ENCODE peak calls at places on chromosomes 3 and 15, in seven cellular contexts. E is breast epithelium; I is thoracic aorta; H is CD8-positive, alpha-beta memory T cell; S is CD8-positive, alpha-beta T cell; T is heart left ventricle; U is aorta. R is an unnamed sample. For H3K36me3, the result is how much of the 10 kb centered on the place peaks cover.

GRCh38 chr3:64988188-64988587 is 300.4 kb upstream of the ADAMTS9 start:
- DNase-seq in E (no peak), S (no peak), H (no peak), I (no peak), T (no peak), U (no peak), R (no peak)

GRCh38 chr3:174957081-174957480 is 97.9 kb downstream of the NAALADL2 start:
- DNase-seq in I (no peak), E (no peak), T (no peak), H (no peak), S (no peak), U (no peak), R (no peak)

GRCh38 chr3:130088061-130088460 is 6.4 kb downstream of the ALG1L2 start:
- DNase-seq in E (no peak), H (no peak), U (no peak), T (no peak), S (no peak), I (no peak), R (no peak)

GRCh38 chr3:197484204-197484901 is 71.4 kb downstream of the BDH1 start:
- DNase-seq in T (no peak), S (no peak), E (no peak), U (no peak), I (no peak), H (no peak), R (no peak)

GRCh38 chr3:149145926-149146325 is 16.5 kb downstream of the HPS3 start:
- DNase-seq in H (no peak), U (no peak), T (no peak), I (no peak), S (no peak), E (no peak), R (no peak)

GRCh38 chr15:74438696-74439316 is 5.0 kb upstream of the SEMA7A start:
- DNase-seq in S (peak), I (no peak), T (peak), H (peak), U (peak), E (peak), R (peak)

GRCh38 chr3:3552741-3553140 is 246.5 kb upstream of the LRRN1 start:
- DNase-seq in I (no peak), E (no peak), S (no peak), U (no peak), T (no peak), H (no peak), R (no peak)

GRCh38 chr3:194574639-194575483 is 58.4 kb downstream of the TMEM44 start:
- DNase-seq in E (no peak), T (peak), U (no peak), H (no peak), I (no peak), S (no peak), R (no peak)

GRCh38 chr3:170815340-170815739 is 54.7 kb downstream of the RPL22L1 start:
- DNase-seq in S (no peak), T (no peak), U (no peak), H (no peak), E (peak), I (no peak), R (no peak)

GRCh38 chr3:186826978-186827857 is 15.3 kb upstream of the ADIPOQ start:
- DNase-seq in H (peak), T (peak), I (no peak), S (peak), E (peak), U (peak), R (peak)

GRCh38 chr3:187507905-187508304 is 139.7 kb downstream of the RTP4 start:
- DNase-seq in U (no peak), H (no peak), S (no peak), E (no peak), I (no peak), T (no peak), R (no peak)

GRCh38 chr3:42493798-42494151 is 8.7 kb upstream of the VIPR1 start:
- DNase-seq in S (no peak), E (peak), I (no peak), T (no peak), U (peak), H (no peak), R (no peak)

DNA sequence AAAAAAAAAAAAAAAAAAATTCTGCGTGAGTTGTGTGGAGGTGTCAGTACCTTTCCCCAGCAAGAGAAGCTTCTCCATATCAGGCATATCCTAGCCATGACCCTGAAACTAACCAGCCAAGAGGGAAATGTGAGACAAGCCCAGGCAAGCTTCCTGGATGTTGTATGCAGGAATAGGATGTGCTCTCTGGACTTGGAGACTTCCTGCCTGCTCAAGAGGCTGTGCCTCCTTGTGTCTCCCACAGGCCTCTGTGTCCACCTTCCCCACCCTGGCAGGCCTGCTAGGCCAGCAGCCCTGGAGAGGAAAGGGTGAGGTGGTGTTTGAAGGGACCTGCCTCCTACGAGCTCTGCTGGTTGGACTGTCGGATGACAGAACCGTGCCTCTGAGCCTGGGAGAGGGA is 2.1 kb upstream of the DYNLT2B start:
- DNase-seq in S (no peak), U (no peak), I (no peak), E (no peak), T (no peak), H (no peak), R (no peak)
- H3K36me3 ChIP-seq in S (under half), U (under half), I (under half), E (under half), T (under half), H (under half), R (under half)

GRCh38 chr15:75620776-75621536 is 4.6 kb downstream of the SNUPN start:
- DNase-seq in I (peak), S (no peak), H (no peak), T (peak), E (peak), U (peak), R (no peak)
- H3K4me3 ChIP-seq in I (peak), S (no peak), H (no peak), T (peak), E (peak), U (peak), R (no peak)

GRCh38 chr3:27657404-27657803 is 64.7 kb downstream of the EOMES start:
- DNase-seq in E (no peak), T (no peak), H (no peak), I (no peak), U (no peak), S (no peak), R (no peak)

GRCh38 chr3:27656790-27657189 is 65.3 kb downstream of the EOMES start:
- DNase-seq in S (no peak), H (no peak), E (no peak), U (no peak), T (no peak), I (no peak), R (no peak)

GRCh38 chr3:27659279-27660021 is 62.7 kb downstream of the EOMES start:
- DNase-seq in S (no peak), U (peak), E (peak), T (peak), H (peak), I (no peak), R (peak)

GRCh38 chr3:27657871-27658270 is 64.3 kb downstream of the EOMES start:
- DNase-seq in E (no peak), T (no peak), I (no peak), S (no peak), U (no peak), H (no peak), R (no peak)

GRCh38 chr3:27658741-27659140 is 63.4 kb downstream of the EOMES start:
- DNase-seq in I (no peak), S (no peak), U (no peak), E (no peak), T (no peak), H (no peak), R (no peak)
- H3K27ac ChIP-seq in I (no peak), S (no peak), U (no peak), E (no peak), T (no peak), H (no peak), R (no peak)

GRCh38 chr15:44545934-44546802 is 9.2 kb downstream of the EIF3J start:
- DNase-seq in H (no peak), U (no peak), S (no peak), E (no peak), T (no peak), I (no peak), R (no peak)

GRCh38 chr15:44554934-44555723 is 18.2 kb downstream of the EIF3J start:
- DNase-seq in U (no peak), E (no peak), I (no peak), S (no peak), H (no peak), T (no peak), R (no peak)

GRCh38 chr15:44550256-44550655 is 13.3 kb downstream of the EIF3J start:
- DNase-seq in T (no peak), E (no peak), U (no peak), S (no peak), I (no peak), H (no peak), R (no peak)

DNA sequence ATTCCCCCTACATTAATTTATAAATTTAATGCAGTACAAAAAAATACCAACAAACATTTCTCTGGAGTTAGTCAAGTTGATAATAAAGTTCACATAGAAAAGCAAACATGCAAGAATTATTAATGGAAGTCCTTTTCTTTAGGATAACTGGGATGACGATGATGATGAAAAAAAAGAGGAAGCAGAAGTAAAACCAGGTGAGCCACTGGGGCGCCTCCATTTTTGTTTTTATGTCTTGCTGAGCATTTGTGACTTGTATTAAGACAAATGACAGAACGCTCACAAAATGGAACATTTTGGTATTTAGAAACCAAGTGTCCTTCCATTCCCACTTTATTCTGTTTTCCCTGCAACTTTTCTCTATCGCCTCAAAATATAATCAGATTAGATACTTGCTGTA is 13.8 kb downstream of the EIF3J start:
- DNase-seq in I (no peak), T (no peak), U (no peak), E (no peak), S (no peak), H (no peak), R (no peak)
- H3K36me3 ChIP-seq in I (under half), T (half or more), U (under half), E (under half), S (under half), H (under half), R (under half)

GRCh38 chr3:46845397-46845859 is 17.8 kb downstream of the MYL3 start:
- DNase-seq in H (no peak), I (peak), T (peak), S (no peak), E (no peak), U (peak), R (no peak)
- H3K4me3 ChIP-seq in H (peak), I (peak), T (peak), S (peak), E (peak), U (peak), R (peak)

DNA sequence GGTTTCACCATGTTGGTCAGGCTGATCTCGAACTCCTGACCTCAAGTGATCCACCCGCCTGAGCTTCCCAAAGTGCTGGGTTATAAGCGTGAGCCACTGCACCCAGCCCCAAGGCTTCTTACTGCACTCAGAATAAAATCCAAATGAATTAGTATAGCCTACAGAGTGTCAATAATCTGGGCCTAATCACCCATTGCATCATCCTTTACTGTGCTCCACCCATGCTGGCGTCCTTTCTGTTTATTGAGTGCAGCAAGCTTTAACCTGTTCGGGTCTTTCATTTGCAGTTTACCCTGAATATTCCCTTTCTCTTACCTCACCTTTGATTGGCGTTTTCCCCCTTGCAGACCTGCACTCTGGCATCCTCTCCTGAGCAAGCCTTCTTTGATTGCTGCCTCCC is 77.8 kb downstream of the CEP63 start:
- DNase-seq in E (no peak), T (no peak), H (no peak), I (no peak), U (no peak), S (no peak), R (no peak)
- H3K27ac ChIP-seq in E (no peak), T (no peak), H (no peak), I (no peak), U (no peak), S (no peak), R (no peak)

R was measured in effector memory CD4-positive, alpha-beta T cell.